ENCODE peak calls at places on chromosomes 11 and 22, in four cellular contexts. One of them, this sample, is unnamed.

GRCh38 chr11:22828373-22828772 is 1.2 kb downstream of the SVIP start:
- DNase-seq in heart right ventricle: no peak
- DNase-seq in IMR-90: no peak
- DNase-seq in A549: no peak
- DNase-seq in this sample: no peak

GRCh38 chr22:41916745-41917358 is 2.0 kb upstream of the SHISA8 start:
- DNase-seq in IMR-90: no peak
- DNase-seq in heart right ventricle: no peak
- DNase-seq in A549: no peak
- DNase-seq in this sample: no peak

GRCh38 chr11:110490886-110491285 is 61.1 kb downstream of the FDX1 start:
- DNase-seq in A549: peak
- DNase-seq in IMR-90: peak
- DNase-seq in heart right ventricle: no peak
- DNase-seq in this sample: no peak

GRCh38 chr11:44764583-44764982 is 37.8 kb downstream of the TSPAN18 start:
- DNase-seq in heart right ventricle: no peak
- DNase-seq in A549: no peak
- DNase-seq in IMR-90: no peak
- DNase-seq in this sample: no peak

GRCh38 chr11:102836290-102836875 is 7.0 kb downstream of the MMP3 start:
- DNase-seq in heart right ventricle: no peak
- DNase-seq in IMR-90: peak
- DNase-seq in A549: no peak
- DNase-seq in this sample: no peak

GRCh38 chr22:42908082-42908746 is 51.1 kb upstream of the ARFGAP3 start:
- DNase-seq in IMR-90: no peak
- DNase-seq in heart right ventricle: no peak
- DNase-seq in A549: no peak
- DNase-seq in this sample: no peak

GRCh38 chr11:125256471-125257010 is 92.0 kb downstream of the PKNOX2 start:
- DNase-seq in IMR-90: no peak
- DNase-seq in A549: no peak
- DNase-seq in heart right ventricle: no peak
- DNase-seq in this sample: no peak

GRCh38 chr22:17866127-17866526 is 91.9 kb upstream of the BID start:
- DNase-seq in IMR-90: no peak
- DNase-seq in heart right ventricle: no peak
- DNase-seq in A549: no peak
- DNase-seq in this sample: peak

GRCh38 chr11:66328307-66329144 is 7.7 kb downstream of the RIN1 start:
- DNase-seq in A549: peak
- DNase-seq in IMR-90: peak
- DNase-seq in heart right ventricle: peak
- DNase-seq in this sample: peak

GRCh38 chr22:19871845-19872778 is 17.4 kb upstream of the GNB1L start:
- DNase-seq in A549: no peak
- DNase-seq in IMR-90: no peak
- DNase-seq in heart right ventricle: no peak
- DNase-seq in this sample: no peak

GRCh38 chr11:130599073-130599654 is 150.7 kb downstream of the ADAMTS15 start:
- DNase-seq in A549: no peak
- DNase-seq in heart right ventricle: no peak
- DNase-seq in IMR-90: peak
- DNase-seq in this sample: no peak

GRCh38 chr11:73655686-73656085 is 9.3 kb downstream of the PLEKHB1 start:
- DNase-seq in A549: no peak
- DNase-seq in IMR-90: no peak
- DNase-seq in heart right ventricle: no peak
- DNase-seq in this sample: no peak

GRCh38 chr22:47237890-47238480 is 475.5 kb downstream of the TBC1D22A start:
- DNase-seq in A549: no peak
- DNase-seq in IMR-90: no peak
- DNase-seq in heart right ventricle: no peak
- DNase-seq in this sample: no peak

GRCh38 chr22:46377566-46378498 is 42.3 kb downstream of the TRMU start:
- DNase-seq in heart right ventricle: no peak
- DNase-seq in IMR-90: no peak
- DNase-seq in A549: peak
- DNase-seq in this sample: peak

GRCh38 chr11:66106786-66107599 is 36.9 kb downstream of the PACS1 start:
- DNase-seq in heart right ventricle: no peak
- DNase-seq in A549: no peak
- DNase-seq in IMR-90: no peak
- DNase-seq in this sample: no peak

GRCh38 chr11:78961938-78962701 is 387.5 kb upstream of the NARS2 start:
- DNase-seq in A549: no peak
- DNase-seq in IMR-90: peak
- DNase-seq in heart right ventricle: no peak
- DNase-seq in this sample: peak

GRCh38 chr11:130847517-130847916 is 68.8 kb downstream of the SNX19 start:
- DNase-seq in A549: peak
- DNase-seq in IMR-90: peak
- DNase-seq in heart right ventricle: no peak
- DNase-seq in this sample: no peak

GRCh38 chr11:45444796-45445195 is 158.7 kb upstream of the SYT13 start:
- DNase-seq in heart right ventricle: no peak
- DNase-seq in IMR-90: no peak
- DNase-seq in A549: peak
- DNase-seq in this sample: no peak

GRCh38 chr22:49968831-49969661 is 8.5 kb downstream of the PIM3 start:
- DNase-seq in IMR-90: no peak
- DNase-seq in A549: no peak
- DNase-seq in heart right ventricle: peak
- DNase-seq in this sample: peak

GRCh38 chr11:17528906-17529813 is 15.1 kb downstream of the USH1C start:
- DNase-seq in A549: no peak
- DNase-seq in IMR-90: no peak
- DNase-seq in heart right ventricle: peak
- DNase-seq in this sample: no peak

GRCh38 chr22:43377486-43377995 is 34.3 kb upstream of the MPPED1 start:
- DNase-seq in heart right ventricle: no peak
- DNase-seq in IMR-90: peak
- DNase-seq in A549: no peak
- DNase-seq in this sample: no peak

GRCh38 chr11:64094463-64095223 is 58.9 kb downstream of the FLRT1 start:
- DNase-seq in heart right ventricle: no peak
- DNase-seq in A549: peak
- DNase-seq in IMR-90: peak
- DNase-seq in this sample: no peak

GRCh38 chr11:117976445-117976844 is 9.7 kb upstream of the IL10RA start:
- DNase-seq in A549: no peak
- DNase-seq in heart right ventricle: no peak
- DNase-seq in IMR-90: no peak
- DNase-seq in this sample: no peak

GRCh38 chr11:117292616-117293015 is 1.5 kb downstream of the BACE1-AS start:
- DNase-seq in A549: no peak
- DNase-seq in heart right ventricle: no peak
- DNase-seq in IMR-90: no peak
- DNase-seq in this sample: no peak

GRCh38 chr22:41781508-41781906 is 19.0 kb upstream of the CCDC134 start:
- DNase-seq in A549: no peak
- DNase-seq in heart right ventricle: no peak
- DNase-seq in IMR-90: no peak
- DNase-seq in this sample: no peak

GRCh38 chr11:44057340-44057739 is 8.7 kb upstream of the ACCS start:
- DNase-seq in A549: no peak
- DNase-seq in heart right ventricle: no peak
- DNase-seq in IMR-90: no peak
- DNase-seq in this sample: no peak

GRCh38 chr11:130666781-130667251 is 218.4 kb downstream of the ADAMTS15 start:
- DNase-seq in A549: no peak
- DNase-seq in heart right ventricle: no peak
- DNase-seq in IMR-90: peak
- DNase-seq in this sample: no peak

GRCh38 chr22:43198126-43198525 is 11.2 kb upstream of the TTLL12 start:
- DNase-seq in A549: no peak
- DNase-seq in IMR-90: no peak
- DNase-seq in heart right ventricle: no peak
- DNase-seq in this sample: no peak

GRCh38 chr22:16963189-16963945 is 44.7 kb downstream of the GAB4 start:
- DNase-seq in heart right ventricle: no peak
- DNase-seq in A549: no peak
- DNase-seq in IMR-90: no peak
- DNase-seq in this sample: no peak

GRCh38 chr11:80155412-80156017 is 714.7 kb upstream of the TENM4 start:
- DNase-seq in heart right ventricle: no peak
- DNase-seq in IMR-90: peak
- DNase-seq in A549: peak
- DNase-seq in this sample: peak

GRCh38 chr11:11472096-11472495 is 119.0 kb upstream of the CSNK2A3 start:
- DNase-seq in IMR-90: no peak
- DNase-seq in A549: no peak
- DNase-seq in heart right ventricle: no peak
- DNase-seq in this sample: no peak

GRCh38 chr11:73779084-73779902 is 8.4 kb upstream of the MRPL48 start:
- DNase-seq in heart right ventricle: peak
- DNase-seq in A549: peak
- DNase-seq in IMR-90: peak
- DNase-seq in this sample: peak

GRCh38 chr11:120290945-120291344 is 34.2 kb upstream of the TLCD5 start:
- DNase-seq in A549: no peak
- DNase-seq in IMR-90: no peak
- DNase-seq in heart right ventricle: no peak
- DNase-seq in this sample: no peak

GRCh38 chr22:50141891-50142363 is 28.6 kb upstream of the PANX2 start:
- DNase-seq in IMR-90: peak
- DNase-seq in heart right ventricle: no peak
- DNase-seq in A549: no peak
- DNase-seq in this sample: peak

GRCh38 chr11:240315-240714 is 3.5 kb downstream of the PSMD13 start:
- DNase-seq in IMR-90: no peak
- DNase-seq in heart right ventricle: no peak
- DNase-seq in A549: no peak
- DNase-seq in this sample: no peak

GRCh38 chr11:44005956-44006355 is 41.8 kb upstream of the ACCSL start:
- DNase-seq in heart right ventricle: no peak
- DNase-seq in IMR-90: no peak
- DNase-seq in A549: no peak
- DNase-seq in this sample: no peak

GRCh38 chr11:66962247-66962646 is 4.1 kb upstream of the PC start:
- DNase-seq in IMR-90: no peak
- DNase-seq in A549: no peak
- DNase-seq in heart right ventricle: no peak
- DNase-seq in this sample: no peak

GRCh38 chr11:89495951-89496350 is 4.8 kb upstream of the NOX4 start:
- DNase-seq in A549: no peak
- DNase-seq in IMR-90: peak
- DNase-seq in heart right ventricle: peak
- DNase-seq in this sample: no peak

GRCh38 chr11:33761471-33761870 is 12.8 kb downstream of the FBXO3 start:
- DNase-seq in heart right ventricle: no peak
- DNase-seq in A549: no peak
- DNase-seq in IMR-90: no peak
- DNase-seq in this sample: no peak

DNA sequence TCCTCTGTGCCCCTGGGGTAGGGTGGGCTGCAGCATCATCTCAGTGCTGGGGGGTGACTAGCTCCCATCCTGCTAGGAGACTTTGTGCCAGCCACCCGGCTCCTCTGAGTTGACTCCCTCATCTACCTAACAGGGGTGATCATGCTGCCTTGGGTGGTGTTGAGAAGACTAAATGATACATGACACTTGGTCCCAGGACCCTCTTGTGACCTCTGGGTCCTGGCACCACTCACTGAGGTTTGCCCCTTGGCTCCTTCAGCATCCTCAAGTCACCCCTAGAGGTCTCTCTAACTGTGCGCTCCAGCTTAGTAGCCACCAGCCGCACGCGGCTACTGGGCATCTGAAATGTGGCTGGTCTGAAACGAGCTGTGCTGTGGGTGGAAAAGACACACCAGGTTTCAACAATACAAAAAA is 72.1 kb downstream of the LRRC32 start:
- DNase-seq in IMR-90: peak
- DNase-seq in A549: peak
- DNase-seq in heart right ventricle: peak
- DNase-seq in this sample: no peak
- TF ChIP-seq CTCF in IMR-90: peak
- TF ChIP-seq CTCF in A549: peak
- TF ChIP-seq CTCF in heart right ventricle: peak
- TF ChIP-seq CTCF in this sample: peak

GRCh38 chr22:21657361-21658118 is 8.3 kb upstream of the PPIL2 start:
- DNase-seq in heart right ventricle: peak
- DNase-seq in A549: peak
- DNase-seq in IMR-90: peak
- DNase-seq in this sample: peak
- TF ChIP-seq CTCF in heart right ventricle: no peak
- TF ChIP-seq CTCF in A549: no peak
- TF ChIP-seq CTCF in IMR-90: no peak
- TF ChIP-seq CTCF in this sample: peak

GRCh38 chr11:113274708-113275582 is 39.4 kb upstream of the TTC12 start:
- DNase-seq in A549: peak
- DNase-seq in IMR-90: no peak
- DNase-seq in heart right ventricle: no peak
- DNase-seq in this sample: no peak
- TF ChIP-seq CTCF in A549: no peak
- TF ChIP-seq CTCF in IMR-90: no peak
- TF ChIP-seq CTCF in heart right ventricle: peak
- TF ChIP-seq CTCF in this sample: peak

GRCh38 chr22:45082795-45083194 is 73.0 kb upstream of the PHF21B start:
- DNase-seq in heart right ventricle: no peak
- DNase-seq in IMR-90: no peak
- DNase-seq in A549: no peak
- DNase-seq in this sample: peak
- TF ChIP-seq CTCF in heart right ventricle: peak
- TF ChIP-seq CTCF in IMR-90: peak
- TF ChIP-seq CTCF in A549: peak
- TF ChIP-seq CTCF in this sample: peak